ENCODE peak calls at places on chromosomes 2 and 18, in ten cellular contexts. X is GM06990; E is upper lobe of right lung; H is kidney; S is cerebellum; L is upper lobe of left lung; N is fibroblast of lung; M is neural crest cell; T is GM12864; B is activated CD4-positive, alpha-beta T cell treated with anti-CD3 and anti-CD28 coated beads for 48 hours. C is an unnamed sample.

GRCh38 chr2:52934920-52935640 is 832.5 kb upstream of the CHAC2 start:
- DNase-seq in X (no peak), E (no peak), H (no peak), S (no peak), L (no peak), N (no peak), M (no peak), T (no peak), B (no peak), C (no peak)

GRCh38 chr18:79613186-79613931 is 66.2 kb upstream of the CTDP1 start:
- DNase-seq in X (no peak), E (peak; percentile 56), H (peak; percentile 63), S (no peak), L (no peak), N (no peak), M (no peak), T (no peak), B (no peak), C (no peak)

GRCh38 chr2:222364280-222364895 is 60.0 kb upstream of the SGPP2 start:
- DNase-seq in X (no peak), E (no peak), H (no peak), S (no peak), L (no peak), N (peak; percentile 47), M (no peak), T (no peak), B (no peak), C (no peak)

GRCh38 chr2:160139350-160139749 is 60.7 kb downstream of the ITGB6 start:
- DNase-seq in X (no peak), E (no peak), H (no peak), S (no peak), L (no peak), N (no peak), M (no peak), T (no peak), B (no peak), C (no peak)

GRCh38 chr18:21260621-21261020 is 18.6 kb downstream of the GREB1L start:
- DNase-seq in X (no peak), E (no peak), H (no peak), S (no peak), L (no peak), N (no peak), M (no peak), T (no peak), B (no peak), C (no peak)

GRCh38 chr2:20447437-20448245 is 767 bp downstream of the RHOB start:
- DNase-seq in X (peak; percentile 57), E (peak; percentile 81), H (peak; percentile 89), S (peak; percentile 76), L (peak; percentile 53), N (peak; percentile 54), M (peak; percentile 25), T (no peak), B (peak; percentile 49), C (peak; percentile 30)

GRCh38 chr2:69915050-69915945 is at the start of gene MXD1:
- DNase-seq in X (peak; percentile 36), E (no peak), H (no peak), S (no peak), L (peak; percentile 53), N (no peak), M (no peak), T (no peak), B (peak; percentile 31), C (peak; percentile 28)

GRCh38 chr2:12804141-12804857 is 87.6 kb downstream of the TRIB2 start:
- DNase-seq in X (no peak), E (no peak), H (no peak), S (no peak), L (no peak), N (no peak), M (no peak), T (no peak), B (no peak), C (no peak)

GRCh38 chr2:43367014-43367782 is 140.8 kb upstream of the ZFP36L2 start:
- DNase-seq in X (no peak), E (no peak), H (no peak), S (no peak), L (no peak), N (no peak), M (no peak), T (no peak), B (no peak), C (no peak)

C was measured in HEK293T.